ENCODE peak calls at places on chromosome 19, in eight cellular contexts. L is GM12865, S is cardiac muscle cell, O is adrenal gland, W is testis, F is A549, Y is tibial artery, I is GM23338. C is an unnamed sample.
A peak's percentile ranks its signal among the peaks of the same experiment; 100 is the strongest.

GRCh38 chr19:51690359-51691121 is 2.6 kb upstream of the SPACA6 start:
- DNase-seq in L (no peak), W (peak; percentile 66), Y (no peak), F (peak; percentile 92), O (peak; percentile 85), S (peak; percentile 75), I (peak; percentile 84), C (peak; percentile 77)

GRCh38 chr19:12952488-12953455 is 4.3 kb downstream of the GADD45GIP1 start:
- DNase-seq in I (no peak), Y (no peak), S (no peak), F (no peak), O (no peak), L (no peak), W (no peak), C (peak; percentile 75)

GRCh38 chr19:51830263-51830662 is 35.3 kb downstream of the FPR3 start:
- DNase-seq in L (no peak), O (no peak), I (no peak), S (no peak), Y (no peak), W (no peak), F (no peak), C (no peak)

GRCh38 chr19:1725100-1726064 is 27.9 kb upstream of the ONECUT3 start:
- DNase-seq in W (peak; percentile 73), F (no peak), I (peak; percentile 89), S (peak; percentile 83), Y (no peak), O (peak; percentile 69), L (no peak), C (peak; percentile 82)

GRCh38 chr19:9823816-9824215 is 3.9 kb upstream of the UBL5 start:
- DNase-seq in W (no peak), I (no peak), Y (no peak), L (no peak), F (no peak), O (no peak), S (no peak), C (no peak)

GRCh38 chr19:11814707-11815050 is 606 bp downstream of the ZNF440 start:
- DNase-seq in S (peak; percentile 30), L (peak; percentile 24), Y (no peak), I (peak; percentile 55), W (no peak), F (no peak), O (peak; percentile 50), C (peak; percentile 13)

GRCh38 chr19:14089662-14090508 is 666 bp downstream of the SAMD1 start:
- DNase-seq in O (no peak), S (peak; percentile 82), Y (peak; percentile 47), L (peak; percentile 83), W (no peak), I (peak; percentile 71), F (peak; percentile 69), C (peak; percentile 74)

GRCh38 chr19:49113762-49114629 is at the start of gene LIN7B:
- DNase-seq in I (peak; percentile 84), O (peak; percentile 62), S (peak; percentile 94), Y (peak; percentile 47), L (peak; percentile 77), F (peak; percentile 85), W (peak; percentile 61), C (peak; percentile 92)

GRCh38 chr19:2003901-2004300 is 11.6 kb downstream of the BTBD2 start:
- DNase-seq in O (no peak), L (no peak), Y (no peak), W (no peak), I (no peak), F (no peak), S (no peak), C (no peak)

GRCh38 chr19:35030257-35031071 is at the start of gene SCN1B:
- DNase-seq in O (no peak), Y (peak; percentile 59), I (peak; percentile 83), L (peak; percentile 27), F (peak; percentile 85), W (peak; percentile 42), S (peak; percentile 75), C (peak; percentile 75)

GRCh38 chr19:22882797-22883196 is 50.7 kb downstream of the ZNF723 start:
- DNase-seq in W (no peak), F (peak; percentile 40), O (no peak), S (no peak), I (peak; percentile 78), L (peak; percentile 3), Y (no peak), C (no peak)

GRCh38 chr19:51676566-51677083 is 16.5 kb upstream of the SPACA6 start:
- DNase-seq in F (no peak), Y (no peak), I (no peak), S (no peak), L (peak; percentile 37), W (peak; percentile 64), O (no peak), C (no peak)

GRCh38 chr19:11268783-11269267 is 6.5 kb upstream of the DOCK6 start:
- DNase-seq in W (peak; percentile 41), S (no peak), F (peak; percentile 25), L (no peak), O (peak; percentile 90), I (no peak), Y (peak; percentile 57), C (peak; percentile 28)

GRCh38 chr19:33203529-33203928 is 9.4 kb downstream of the LRP3 start:
- DNase-seq in O (no peak), S (no peak), L (no peak), I (no peak), Y (no peak), W (no peak), F (no peak), C (no peak)

GRCh38 chr19:29873801-29874575 is 62.2 kb downstream of the CCNE1 start:
- DNase-seq in Y (no peak), I (no peak), W (no peak), O (no peak), F (no peak), L (no peak), S (no peak), C (no peak)

GRCh38 chr19:29495971-29496441 is 29.8 kb upstream of the VSTM2B start:
- DNase-seq in S (no peak), O (peak; percentile 18), W (no peak), F (no peak), I (no peak), Y (no peak), L (no peak), C (no peak)

GRCh38 chr19:31297991-31298390 is 51.2 kb downstream of the TSHZ3 start:
- DNase-seq in Y (no peak), O (no peak), L (no peak), W (no peak), F (no peak), I (no peak), S (no peak), C (no peak)

GRCh38 chr19:6639439-6639838 is 30.5 kb downstream of the TNFSF14 start:
- DNase-seq in I (no peak), L (peak; percentile 68), F (no peak), O (no peak), Y (no peak), S (no peak), W (no peak), C (no peak)

GRCh38 chr19:33771308-33772101 is 25.2 kb upstream of the KCTD15 start:
- DNase-seq in I (peak; percentile 82), Y (peak; percentile 53), F (peak; percentile 80), L (peak; percentile 69), W (peak; percentile 87), S (peak; percentile 87), O (peak; percentile 86), C (peak; percentile 87)

GRCh38 chr19:45428385-45429231 is 4.9 kb upstream of the ERCC1 start:
- DNase-seq in L (no peak), F (no peak), O (no peak), W (peak; percentile 46), I (peak; percentile 84), Y (peak; percentile 57), S (peak; percentile 95), C (peak; percentile 55)

GRCh38 chr19:8452446-8453123 is 7.8 kb downstream of the HNRNPM start:
- DNase-seq in Y (no peak), O (no peak), W (no peak), I (no peak), F (no peak), L (no peak), S (no peak), C (no peak)

DNA sequence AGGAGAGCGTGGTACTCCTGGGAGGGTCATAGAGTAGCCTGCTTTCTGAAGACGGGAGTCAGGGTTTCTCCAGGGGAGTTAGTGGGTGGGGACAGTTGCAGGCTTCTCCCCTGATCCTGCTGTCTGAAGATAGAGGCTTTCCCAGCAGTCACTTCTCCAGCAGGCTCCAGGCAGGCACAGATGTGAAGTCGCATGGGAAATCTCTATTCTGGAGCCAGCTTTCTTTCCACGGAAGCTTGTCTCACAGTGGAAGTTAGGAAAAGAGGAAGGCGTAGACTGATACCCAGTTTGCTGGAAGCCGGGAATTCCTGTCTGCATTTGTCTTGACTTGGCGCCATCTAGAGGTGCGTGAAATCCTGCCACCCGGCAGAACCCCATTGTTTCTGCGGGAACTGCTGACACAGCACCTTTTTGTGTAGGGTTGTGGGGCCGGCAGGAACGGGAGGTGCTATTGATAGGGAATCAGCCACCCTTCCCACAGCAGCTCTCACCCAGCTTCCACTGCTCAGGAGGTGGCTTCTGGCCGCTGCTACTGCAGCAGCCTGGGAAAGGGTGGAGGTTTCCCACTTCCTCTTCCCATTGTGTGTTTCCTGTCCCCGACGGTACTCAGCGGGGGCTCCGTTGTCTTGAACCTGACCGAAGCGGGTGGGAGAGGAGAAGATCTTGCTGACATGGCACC is 28.5 kb upstream of the NPAS1 start:
- DNase-seq in I (peak; percentile 97), F (peak; percentile 85), Y (peak; percentile 83), O (peak; percentile 94), W (peak; percentile 91), S (peak; percentile 86), L (peak; percentile 70), C (peak; percentile 81)
- H3K4me3 ChIP-seq in I (no peak overlapping the region), F (no peak overlapping the region), Y (no peak overlapping the region), O (no peak overlapping the region), W (no peak overlapping the region), S (no peak overlapping the region), L (no peak overlapping the region), C (no peak overlapping the region)

GRCh38 chr19:19446655-19447437 is 41.4 kb downstream of the GATAD2A start:
- DNase-seq in S (no peak), L (no peak), O (no peak), F (no peak), W (no peak), I (peak; percentile 44), Y (no peak), C (no peak)
- TF ChIP-seq CTCF in S (no peak), L (no peak), O (no peak), F (no peak), W (no peak), I (no peak), Y (no peak), C (no peak)

DNA sequence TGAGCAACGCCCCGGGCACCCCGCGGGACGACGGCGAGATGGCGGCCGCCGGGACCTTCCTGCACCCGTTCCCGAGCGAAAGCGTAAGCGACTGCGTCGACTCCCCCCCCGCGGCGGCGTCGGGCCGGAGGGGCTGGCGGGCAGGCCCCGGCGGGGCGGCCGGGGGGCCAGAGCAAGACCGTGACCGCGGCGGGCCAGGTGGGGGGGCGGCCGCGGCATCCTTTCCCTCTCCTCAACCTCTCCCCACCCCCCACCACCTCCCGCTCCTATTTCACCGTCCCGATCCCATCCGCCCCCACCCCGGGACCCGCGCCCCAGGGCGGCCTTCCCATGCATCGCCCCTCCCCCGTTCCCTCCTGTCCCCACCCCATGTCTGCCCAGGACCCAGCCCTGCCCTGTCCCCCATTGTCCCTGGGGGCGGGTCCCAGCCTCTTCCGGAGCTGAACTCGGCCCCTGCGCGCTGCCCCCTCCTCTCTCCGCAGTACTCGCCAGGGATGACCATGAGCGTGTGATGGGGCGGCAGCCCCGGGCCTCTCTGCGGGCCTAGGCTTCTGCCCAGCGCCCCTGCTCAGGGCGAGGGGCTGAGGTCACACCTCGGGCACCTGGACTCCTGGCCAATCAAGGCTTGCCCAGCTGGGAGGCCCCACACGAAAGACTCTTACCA is 4.1 kb downstream of the ISYNA1 start:
- DNase-seq in S (peak; percentile 55), O (peak; percentile 67), F (no peak), L (no peak), I (peak; percentile 85), W (no peak), Y (no peak), C (peak; percentile 70)
- H3K4me3 ChIP-seq in S (peak overlapping the region; percentile 25), O (no peak overlapping the region), F (no peak overlapping the region), L (peak overlapping the region; percentile 59), I (peak overlapping the region; percentile 66), W (peak overlapping the region; percentile 47), Y (peak overlapping the region; percentile 50), C (peak overlapping the region; percentile 59)

GRCh38 chr19:4375620-4376228 is 24.6 kb downstream of the SH3GL1 start:
- DNase-seq in I (peak; percentile 64), W (no peak), L (peak; percentile 87), O (no peak), Y (peak; percentile 48), S (no peak), F (peak; percentile 60), C (peak; percentile 81)
- TF ChIP-seq CTCF in I (peak; percentile 46), W (no peak), L (peak; percentile 51), O (no peak), Y (peak; percentile 26), S (peak; percentile 51), F (no peak), C (peak; percentile 63)